ENCODE peak calls at places on chromosomes 1 and 21, in six cellular contexts. One of them, this sample, is unnamed.

GRCh38 chr1:164240081-164240480 is 318.9 kb upstream of the PBX1 start:
- DNase-seq in mesenchymal stem cell: no peak
- DNase-seq in IMR-90: no peak
- DNase-seq in H1: no peak
- DNase-seq in trophoblast cell: no peak
- DNase-seq in neuronal stem cell: no peak
- DNase-seq in this sample: peak

GRCh38 chr1:187051618-187052232 is 223.0 kb downstream of the PLA2G4A start:
- DNase-seq in neuronal stem cell: peak
- DNase-seq in trophoblast cell: no peak
- DNase-seq in mesenchymal stem cell: peak
- DNase-seq in IMR-90: peak
- DNase-seq in H1: no peak
- DNase-seq in this sample: no peak

GRCh38 chr1:159933347-159933746 is 8.0 kb upstream of the TAGLN2 start:
- DNase-seq in neuronal stem cell: no peak
- DNase-seq in trophoblast cell: no peak
- DNase-seq in H1: no peak
- DNase-seq in mesenchymal stem cell: no peak
- DNase-seq in IMR-90: no peak
- DNase-seq in this sample: no peak

GRCh38 chr21:35408401-35408800 is 359.3 kb upstream of the RUNX1 start:
- DNase-seq in IMR-90: peak
- DNase-seq in neuronal stem cell: no peak
- DNase-seq in H1: no peak
- DNase-seq in trophoblast cell: no peak
- DNase-seq in mesenchymal stem cell: no peak
- DNase-seq in this sample: no peak

GRCh38 chr1:89884718-89885596 is 64.1 kb downstream of the LRRC8D start:
- DNase-seq in neuronal stem cell: no peak
- DNase-seq in IMR-90: peak
- DNase-seq in H1: no peak
- DNase-seq in trophoblast cell: no peak
- DNase-seq in mesenchymal stem cell: peak
- DNase-seq in this sample: no peak

GRCh38 chr1:50272923-50273322 is 150.3 kb downstream of the DMRTA2 start:
- DNase-seq in mesenchymal stem cell: no peak
- DNase-seq in neuronal stem cell: no peak
- DNase-seq in trophoblast cell: no peak
- DNase-seq in IMR-90: no peak
- DNase-seq in H1: no peak
- DNase-seq in this sample: no peak

GRCh38 chr1:151222130-151222529 is 23.8 kb downstream of the PIP5K1A start:
- DNase-seq in H1: no peak
- DNase-seq in mesenchymal stem cell: peak
- DNase-seq in neuronal stem cell: no peak
- DNase-seq in trophoblast cell: no peak
- DNase-seq in IMR-90: peak
- DNase-seq in this sample: no peak

GRCh38 chr1:206521694-206522402 is 14.5 kb downstream of the RASSF5 start:
- DNase-seq in neuronal stem cell: no peak
- DNase-seq in IMR-90: no peak
- DNase-seq in trophoblast cell: no peak
- DNase-seq in mesenchymal stem cell: no peak
- DNase-seq in H1: no peak
- DNase-seq in this sample: no peak

GRCh38 chr1:11355594-11356467 is 82.8 kb downstream of the UBIAD1 start:
- DNase-seq in H1: peak
- DNase-seq in trophoblast cell: no peak
- DNase-seq in mesenchymal stem cell: no peak
- DNase-seq in neuronal stem cell: no peak
- DNase-seq in IMR-90: no peak
- DNase-seq in this sample: peak

GRCh38 chr1:22262583-22262982 is 119.7 kb upstream of the WNT4 start:
- DNase-seq in mesenchymal stem cell: no peak
- DNase-seq in neuronal stem cell: no peak
- DNase-seq in IMR-90: no peak
- DNase-seq in H1: peak
- DNase-seq in trophoblast cell: peak
- DNase-seq in this sample: peak

GRCh38 chr1:164774819-164775654 is 216.1 kb downstream of the PBX1 start:
- DNase-seq in IMR-90: no peak
- DNase-seq in H1: no peak
- DNase-seq in trophoblast cell: no peak
- DNase-seq in neuronal stem cell: no peak
- DNase-seq in mesenchymal stem cell: peak
- DNase-seq in this sample: no peak

GRCh38 chr21:29436143-29436542 is 137.4 kb downstream of the BACH1 start:
- DNase-seq in neuronal stem cell: no peak
- DNase-seq in trophoblast cell: no peak
- DNase-seq in H1: no peak
- DNase-seq in mesenchymal stem cell: no peak
- DNase-seq in IMR-90: no peak
- DNase-seq in this sample: no peak

GRCh38 chr1:91613594-91613993 is 112.9 kb downstream of the CDC7 start:
- DNase-seq in mesenchymal stem cell: no peak
- DNase-seq in H1: no peak
- DNase-seq in IMR-90: peak
- DNase-seq in trophoblast cell: no peak
- DNase-seq in neuronal stem cell: no peak
- DNase-seq in this sample: no peak

GRCh38 chr21:43814215-43815106 is 25.1 kb downstream of the RRP1 start:
- DNase-seq in trophoblast cell: no peak
- DNase-seq in mesenchymal stem cell: no peak
- DNase-seq in neuronal stem cell: no peak
- DNase-seq in H1: no peak
- DNase-seq in IMR-90: no peak
- DNase-seq in this sample: peak

GRCh38 chr1:23673086-23673813 is 18.4 kb upstream of the RPL11 start:
- DNase-seq in IMR-90: peak
- DNase-seq in H1: peak
- DNase-seq in mesenchymal stem cell: peak
- DNase-seq in trophoblast cell: peak
- DNase-seq in neuronal stem cell: peak
- DNase-seq in this sample: peak

GRCh38 chr21:45074818-45075605 is 632 bp downstream of the ADARB1 start:
- DNase-seq in H1: no peak
- DNase-seq in trophoblast cell: no peak
- DNase-seq in IMR-90: no peak
- DNase-seq in mesenchymal stem cell: peak
- DNase-seq in neuronal stem cell: peak
- DNase-seq in this sample: peak

GRCh38 chr1:159823401-159823800 is 3.3 kb upstream of the SLAMF8 start:
- DNase-seq in H1: no peak
- DNase-seq in trophoblast cell: no peak
- DNase-seq in mesenchymal stem cell: no peak
- DNase-seq in IMR-90: no peak
- DNase-seq in neuronal stem cell: no peak
- DNase-seq in this sample: no peak

GRCh38 chr1:15173863-15174614 is 20.5 kb downstream of the TMEM51 start:
- DNase-seq in mesenchymal stem cell: no peak
- DNase-seq in IMR-90: no peak
- DNase-seq in trophoblast cell: no peak
- DNase-seq in H1: no peak
- DNase-seq in neuronal stem cell: no peak
- DNase-seq in this sample: no peak

GRCh38 chr1:201955009-201955749 is at the start of gene TIMM17A:
- DNase-seq in neuronal stem cell: peak
- DNase-seq in H1: peak
- DNase-seq in mesenchymal stem cell: peak
- DNase-seq in IMR-90: peak
- DNase-seq in trophoblast cell: peak
- DNase-seq in this sample: peak

GRCh38 chr1:155981266-155982088 is 3.1 kb upstream of the ARHGEF2 start:
- DNase-seq in neuronal stem cell: no peak
- DNase-seq in mesenchymal stem cell: peak
- DNase-seq in trophoblast cell: peak
- DNase-seq in H1: no peak
- DNase-seq in IMR-90: peak
- DNase-seq in this sample: no peak

GRCh38 chr21:30719401-30719800 is 824 bp upstream of the KRTAP21-3 start:
- DNase-seq in H1: no peak
- DNase-seq in IMR-90: no peak
- DNase-seq in trophoblast cell: no peak
- DNase-seq in neuronal stem cell: no peak
- DNase-seq in mesenchymal stem cell: no peak
- DNase-seq in this sample: no peak

GRCh38 chr21:14916676-14917141 is 148.1 kb downstream of the NRIP1 start:
- DNase-seq in H1: no peak
- DNase-seq in trophoblast cell: peak
- DNase-seq in IMR-90: peak
- DNase-seq in mesenchymal stem cell: peak
- DNase-seq in neuronal stem cell: no peak
- DNase-seq in this sample: no peak
- H4K8ac ChIP-seq in H1: no peak
- H4K8ac ChIP-seq in trophoblast cell: no peak
- H4K8ac ChIP-seq in IMR-90: peak
- H4K8ac ChIP-seq in mesenchymal stem cell: no peak
- H4K8ac ChIP-seq in neuronal stem cell: no peak
- H4K8ac ChIP-seq in this sample: no peak

GRCh38 chr1:48581256-48581655 is 109.3 kb upstream of the SPATA6 start:
- DNase-seq in trophoblast cell: no peak
- DNase-seq in neuronal stem cell: no peak
- DNase-seq in H1: no peak
- DNase-seq in mesenchymal stem cell: no peak
- DNase-seq in IMR-90: no peak
- DNase-seq in this sample: no peak

GRCh38 chr1:48576565-48576964 is 104.6 kb upstream of the SPATA6 start:
- DNase-seq in neuronal stem cell: no peak
- DNase-seq in H1: no peak
- DNase-seq in IMR-90: no peak
- DNase-seq in mesenchymal stem cell: no peak
- DNase-seq in trophoblast cell: no peak
- DNase-seq in this sample: no peak

GRCh38 chr1:48582408-48582807 is 110.4 kb upstream of the SPATA6 start:
- DNase-seq in neuronal stem cell: no peak
- DNase-seq in H1: no peak
- DNase-seq in trophoblast cell: no peak
- DNase-seq in mesenchymal stem cell: no peak
- DNase-seq in IMR-90: no peak
- DNase-seq in this sample: no peak
- H3K14ac ChIP-seq in neuronal stem cell: no peak
- H3K14ac ChIP-seq in H1: no peak
- H3K14ac ChIP-seq in trophoblast cell: no peak
- H3K14ac ChIP-seq in mesenchymal stem cell: no peak
- H3K14ac ChIP-seq in IMR-90: no peak
- H3K14ac ChIP-seq in this sample: no peak

GRCh38 chr1:84350104-84350503 is 48.2 kb upstream of the DNASE2B start:
- DNase-seq in IMR-90: no peak
- DNase-seq in mesenchymal stem cell: no peak
- DNase-seq in H1: no peak
- DNase-seq in trophoblast cell: no peak
- DNase-seq in neuronal stem cell: no peak
- DNase-seq in this sample: no peak
- H4K8ac ChIP-seq in IMR-90: no peak
- H4K8ac ChIP-seq in mesenchymal stem cell: no peak
- H4K8ac ChIP-seq in H1: no peak
- H4K8ac ChIP-seq in trophoblast cell: no peak
- H4K8ac ChIP-seq in neuronal stem cell: no peak
- H4K8ac ChIP-seq in this sample: no peak

DNA sequence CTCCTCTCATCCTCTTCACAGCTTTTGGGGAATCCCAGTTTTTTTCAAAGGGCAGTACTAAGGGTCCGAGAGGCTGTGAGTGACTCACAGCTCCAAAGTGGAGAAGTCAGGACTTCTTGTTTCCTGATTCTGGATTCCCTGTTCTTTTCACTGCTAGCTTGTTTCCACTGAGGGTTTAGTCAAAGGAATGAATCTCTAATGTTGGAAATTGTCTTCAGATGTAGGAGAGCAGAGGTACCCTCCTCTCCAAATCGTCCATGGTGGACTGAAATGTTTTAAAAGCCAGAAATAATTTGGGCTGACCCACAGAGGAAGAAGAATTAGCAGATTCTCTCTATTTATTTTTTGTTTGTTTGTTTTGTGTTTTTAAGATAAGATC is 30.5 kb downstream of the GPA33 start:
- DNase-seq in neuronal stem cell: no peak
- DNase-seq in mesenchymal stem cell: no peak
- DNase-seq in trophoblast cell: no peak
- DNase-seq in H1: no peak
- DNase-seq in IMR-90: no peak
- DNase-seq in this sample: no peak
- H3K14ac ChIP-seq in neuronal stem cell: no peak
- H3K14ac ChIP-seq in mesenchymal stem cell: no peak
- H3K14ac ChIP-seq in trophoblast cell: no peak
- H3K14ac ChIP-seq in H1: no peak
- H3K14ac ChIP-seq in IMR-90: no peak
- H3K14ac ChIP-seq in this sample: no peak

GRCh38 chr1:181105134-181106021 is 16.9 kb downstream of the IER5 start:
- DNase-seq in H1: no peak
- DNase-seq in trophoblast cell: peak
- DNase-seq in mesenchymal stem cell: peak
- DNase-seq in IMR-90: peak
- DNase-seq in neuronal stem cell: peak
- DNase-seq in this sample: peak
- H4K8ac ChIP-seq in H1: peak
- H4K8ac ChIP-seq in trophoblast cell: peak
- H4K8ac ChIP-seq in mesenchymal stem cell: peak
- H4K8ac ChIP-seq in IMR-90: peak
- H4K8ac ChIP-seq in neuronal stem cell: peak
- H4K8ac ChIP-seq in this sample: no peak

GRCh38 chr1:162135271-162135775 is 65.8 kb downstream of the NOS1AP start:
- DNase-seq in trophoblast cell: no peak
- DNase-seq in H1: no peak
- DNase-seq in neuronal stem cell: no peak
- DNase-seq in mesenchymal stem cell: no peak
- DNase-seq in IMR-90: no peak
- DNase-seq in this sample: no peak
- H3K14ac ChIP-seq in trophoblast cell: no peak
- H3K14ac ChIP-seq in H1: no peak
- H3K14ac ChIP-seq in neuronal stem cell: no peak
- H3K14ac ChIP-seq in mesenchymal stem cell: no peak
- H3K14ac ChIP-seq in IMR-90: no peak
- H3K14ac ChIP-seq in this sample: no peak

DNA sequence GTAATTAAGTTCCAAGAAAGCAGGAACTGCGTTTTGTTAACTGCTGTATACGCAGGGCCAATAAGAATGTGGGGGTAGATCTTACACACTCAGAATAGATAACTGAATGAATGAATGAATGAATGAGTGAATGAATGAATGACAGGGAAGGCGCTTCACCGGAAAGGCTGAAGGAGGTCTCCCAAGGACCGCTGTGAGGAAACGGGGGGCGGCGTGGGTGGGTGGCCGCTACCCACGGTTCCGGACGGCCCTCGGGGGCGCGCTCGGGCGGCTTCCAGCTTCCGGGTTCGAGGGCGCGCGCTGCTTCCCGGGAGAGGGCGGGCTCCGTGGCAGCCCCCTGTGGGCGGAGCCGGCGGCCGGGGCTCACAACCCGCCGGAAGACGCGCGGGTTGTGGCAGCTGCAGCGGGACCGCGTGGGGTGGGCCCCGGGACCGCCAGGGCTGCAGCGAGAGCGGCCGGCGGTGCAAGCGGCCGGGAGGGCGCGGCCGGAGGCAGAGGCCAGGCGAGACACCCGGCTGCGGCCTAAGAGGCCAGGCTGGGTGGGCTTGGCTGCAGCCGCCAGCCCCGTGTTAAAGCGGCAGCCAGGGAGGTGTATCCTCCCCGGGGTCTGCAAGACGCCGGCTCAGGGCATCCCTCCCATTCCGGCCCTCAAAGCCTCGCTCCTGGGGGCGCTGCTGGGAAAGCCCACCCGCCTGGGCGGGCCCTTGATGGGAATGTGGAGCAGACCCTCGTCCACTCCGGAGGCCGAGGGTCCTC is at the start of gene ZFP69:
- DNase-seq in IMR-90: peak
- DNase-seq in neuronal stem cell: peak
- DNase-seq in H1: no peak
- DNase-seq in trophoblast cell: peak
- DNase-seq in mesenchymal stem cell: peak
- DNase-seq in this sample: peak
- H4K8ac ChIP-seq in IMR-90: peak
- H4K8ac ChIP-seq in neuronal stem cell: no peak
- H4K8ac ChIP-seq in H1: peak
- H4K8ac ChIP-seq in trophoblast cell: peak
- H4K8ac ChIP-seq in mesenchymal stem cell: peak
- H4K8ac ChIP-seq in this sample: no peak